ENCODE peak calls at places on chromosome 19, in six cellular contexts. One of them, this sample, is unnamed.

GRCh38 chr19:35644987-35645679 is 3.0 kb upstream of the COX6B1 start:
- DNase-seq in heart right ventricle: peak; percentile 90
- DNase-seq in caudate nucleus: peak; percentile 37
- DNase-seq in NCI-H446 treated with DMSO at 0.1 percent for 48 hours: no peak
- DNase-seq in posterior vena cava: peak; percentile 94
- DNase-seq in HS-5: no peak
- DNase-seq in this sample: peak; percentile 93

GRCh38 chr19:30605333-30605732 is 233.1 kb downstream of the ZNF536 start:
- DNase-seq in heart right ventricle: no peak
- DNase-seq in NCI-H446 treated with DMSO at 0.1 percent for 48 hours: no peak
- DNase-seq in HS-5: no peak
- DNase-seq in posterior vena cava: no peak
- DNase-seq in caudate nucleus: no peak
- DNase-seq in this sample: no peak

GRCh38 chr19:4916292-4917082 is 7.2 kb downstream of the UHRF1 start:
- DNase-seq in NCI-H446 treated with DMSO at 0.1 percent for 48 hours: no peak
- DNase-seq in posterior vena cava: no peak
- DNase-seq in HS-5: no peak
- DNase-seq in heart right ventricle: no peak
- DNase-seq in caudate nucleus: no peak
- DNase-seq in this sample: no peak

GRCh38 chr19:54418030-54418929 is 3.0 kb downstream of the TTYH1 start:
- DNase-seq in posterior vena cava: peak; percentile 77
- DNase-seq in NCI-H446 treated with DMSO at 0.1 percent for 48 hours: no peak
- DNase-seq in heart right ventricle: no peak
- DNase-seq in caudate nucleus: peak; percentile 74
- DNase-seq in HS-5: no peak
- DNase-seq in this sample: peak; percentile 56

GRCh38 chr19:51784922-51785690 is 9.9 kb upstream of the FPR3 start:
- DNase-seq in caudate nucleus: peak; percentile 11
- DNase-seq in posterior vena cava: peak; percentile 87
- DNase-seq in NCI-H446 treated with DMSO at 0.1 percent for 48 hours: no peak
- DNase-seq in heart right ventricle: peak; percentile 29
- DNase-seq in HS-5: peak; percentile 51
- DNase-seq in this sample: no peak

GRCh38 chr19:38417544-38418506 is 8.2 kb downstream of the RASGRP4 start:
- DNase-seq in NCI-H446 treated with DMSO at 0.1 percent for 48 hours: no peak
- DNase-seq in HS-5: no peak
- DNase-seq in heart right ventricle: peak; percentile 67
- DNase-seq in posterior vena cava: peak; percentile 94
- DNase-seq in caudate nucleus: no peak
- DNase-seq in this sample: peak; percentile 85

GRCh38 chr19:39263912-39264305 is 4.3 kb upstream of the IFNL2 start:
- DNase-seq in posterior vena cava: no peak
- DNase-seq in HS-5: no peak
- DNase-seq in caudate nucleus: no peak
- DNase-seq in heart right ventricle: no peak
- DNase-seq in NCI-H446 treated with DMSO at 0.1 percent for 48 hours: no peak
- DNase-seq in this sample: no peak

GRCh38 chr19:13428352-13428751 is 77.9 kb downstream of the CACNA1A start:
- DNase-seq in heart right ventricle: no peak
- DNase-seq in HS-5: no peak
- DNase-seq in posterior vena cava: no peak
- DNase-seq in caudate nucleus: no peak
- DNase-seq in NCI-H446 treated with DMSO at 0.1 percent for 48 hours: no peak
- DNase-seq in this sample: no peak

GRCh38 chr19:54573330-54573872 is at the start of gene LILRA2:
- DNase-seq in HS-5: no peak
- DNase-seq in caudate nucleus: no peak
- DNase-seq in NCI-H446 treated with DMSO at 0.1 percent for 48 hours: no peak
- DNase-seq in posterior vena cava: no peak
- DNase-seq in heart right ventricle: no peak
- DNase-seq in this sample: no peak